ENCODE peak calls at places on chromosomes 1 and 21, in five cellular contexts. One of them, this sample, is unnamed.

GRCh38 chr1:51070011-51070410 is 32.0 kb upstream of the C1orf185 start:
- DNase-seq in GM10248: no peak
- DNase-seq in D341Med: no peak
- DNase-seq in epithelial cell of prostate: no peak
- DNase-seq in effector memory CD8-positive, alpha-beta T cell: no peak
- DNase-seq in this sample: peak

GRCh38 chr1:169163059-169163458 is 56.6 kb downstream of the ATP1B1 start:
- DNase-seq in GM10248: peak
- DNase-seq in D341Med: no peak
- DNase-seq in epithelial cell of prostate: no peak
- DNase-seq in effector memory CD8-positive, alpha-beta T cell: no peak
- DNase-seq in this sample: no peak

GRCh38 chr1:109768700-109769325 is 5.1 kb upstream of the EPS8L3 start:
- DNase-seq in GM10248: no peak
- DNase-seq in D341Med: no peak
- DNase-seq in epithelial cell of prostate: no peak
- DNase-seq in effector memory CD8-positive, alpha-beta T cell: no peak
- DNase-seq in this sample: no peak

GRCh38 chr21:42499430-42500106 is 3.5 kb upstream of the RSPH1 start:
- DNase-seq in GM10248: no peak
- DNase-seq in D341Med: no peak
- DNase-seq in epithelial cell of prostate: no peak
- DNase-seq in effector memory CD8-positive, alpha-beta T cell: no peak
- DNase-seq in this sample: no peak

GRCh38 chr1:246113555-246114095 is 393.5 kb downstream of the SMYD3 start:
- DNase-seq in GM10248: no peak
- DNase-seq in D341Med: no peak
- DNase-seq in epithelial cell of prostate: no peak
- DNase-seq in effector memory CD8-positive, alpha-beta T cell: no peak
- DNase-seq in this sample: peak

GRCh38 chr1:65791396-65791795 is 1.3 kb upstream of the PDE4B start:
- DNase-seq in GM10248: no peak
- DNase-seq in D341Med: no peak
- DNase-seq in epithelial cell of prostate: no peak
- DNase-seq in effector memory CD8-positive, alpha-beta T cell: no peak
- DNase-seq in this sample: no peak

GRCh38 chr1:182595641-182596240 is 6.7 kb upstream of the RNASEL start:
- DNase-seq in GM10248: peak
- DNase-seq in D341Med: peak
- DNase-seq in epithelial cell of prostate: no peak
- DNase-seq in effector memory CD8-positive, alpha-beta T cell: peak
- DNase-seq in this sample: peak

GRCh38 chr21:34511787-34512451 is at the start of gene KCNE1:
- DNase-seq in GM10248: no peak
- DNase-seq in D341Med: no peak
- DNase-seq in epithelial cell of prostate: no peak
- DNase-seq in effector memory CD8-positive, alpha-beta T cell: no peak
- DNase-seq in this sample: no peak

GRCh38 chr1:29893036-29893723 is 656.9 kb downstream of the PTPRU start:
- DNase-seq in GM10248: no peak
- DNase-seq in D341Med: no peak
- DNase-seq in epithelial cell of prostate: no peak
- DNase-seq in effector memory CD8-positive, alpha-beta T cell: no peak
- DNase-seq in this sample: no peak

GRCh38 chr1:7388488-7389185 is 382.5 kb upstream of the VAMP3 start:
- DNase-seq in GM10248: no peak
- DNase-seq in D341Med: peak
- DNase-seq in epithelial cell of prostate: no peak
- DNase-seq in effector memory CD8-positive, alpha-beta T cell: no peak
- DNase-seq in this sample: no peak

GRCh38 chr1:109112056-109112651 is 1.8 kb upstream of the ELAPOR1 start:
- DNase-seq in GM10248: no peak
- DNase-seq in D341Med: no peak
- DNase-seq in epithelial cell of prostate: no peak
- DNase-seq in effector memory CD8-positive, alpha-beta T cell: no peak
- DNase-seq in this sample: no peak